ENCODE peak calls at places on chromosome X, in six cellular contexts. V is NCI-H1417 treated with DMSO at 0.1 percent for 48 hours; Z is CD8-positive, alpha-beta memory T cell; Q is fibroblast of mammary gland; G is astrocyte; C is suprapubic skin. R is an unnamed sample.

GRCh38 chrX:152842772-152843338 is 12.0 kb downstream of the NSDHL start:
- DNase-seq in G (no peak), C (no peak), Q (no peak), Z (no peak), V (no peak), R (no peak)

GRCh38 chrX:5458300-5458699 is 770.4 kb downstream of the NLGN4X start:
- DNase-seq in C (no peak), Z (no peak), V (no peak), G (no peak), Q (no peak), R (no peak)

GRCh38 chrX:72021975-72022374 is 109.7 kb downstream of the RTL5 start:
- DNase-seq in Q (peak; percentile 38), Z (no peak), G (no peak), V (no peak), C (no peak), R (peak; percentile 22)

GRCh38 chrX:106208154-106208553 is 40.0 kb downstream of the PWWP3B start:
- DNase-seq in G (no peak), Z (no peak), V (no peak), Q (no peak), C (no peak), R (no peak)

GRCh38 chrX:101230636-101231035 is 11.1 kb downstream of the DRP2 start:
- DNase-seq in Q (peak; percentile 80), C (no peak), V (no peak), G (peak; percentile 35), Z (no peak), R (peak; percentile 63)

GRCh38 chrX:41145920-41146608 is 60.8 kb downstream of the USP9X start:
- DNase-seq in C (no peak), Q (peak; percentile 95), Z (no peak), G (peak; percentile 91), V (no peak), R (peak; percentile 87)

GRCh38 chrX:102712967-102713677 is 874 bp downstream of the GPRASP2 start:
- DNase-seq in V (no peak), Q (peak; percentile 52), C (no peak), Z (no peak), G (peak; percentile 36), R (peak; percentile 38)

GRCh38 chrX:107747596-107748161 is 27.9 kb downstream of the TSC22D3 start:
- DNase-seq in Z (no peak), Q (peak; percentile 66), C (no peak), G (peak; percentile 46), V (peak; percentile 51), R (peak; percentile 67)

GRCh38 chrX:2391869-2392606 is 108.7 kb downstream of the DHRSX start:
- DNase-seq in Q (peak; percentile 80), G (peak; percentile 94), V (no peak), Z (no peak), C (peak; percentile 34), R (peak; percentile 90)

GRCh38 chrX:153029875-153030274 is 26.4 kb upstream of the PNMA3 start:
- DNase-seq in C (no peak), Z (no peak), G (no peak), Q (peak; percentile 14), V (no peak), R (no peak)

GRCh38 chrX:103488332-103488731 is 31.0 kb downstream of the RAB40A start:
- DNase-seq in V (no peak), C (no peak), G (no peak), Q (peak; percentile 41), Z (no peak), R (peak; percentile 13)

GRCh38 chrX:24392709-24393108 is 32.3 kb downstream of the SUPT20HL1 start:
- DNase-seq in G (no peak), C (no peak), Q (no peak), Z (no peak), V (no peak), R (no peak)

R was measured in HCEC 1CT.